ENCODE peak calls at places on chromosomes 13 and 19, in eight cellular contexts. One of them, this sample, is unnamed.

GRCh38 chr13:72839831-72840426 is 58.0 kb downstream of the PIBF1 start:
- DNase-seq in NCI-H345: peak
- DNase-seq in AG04449: no peak
- DNase-seq in DND-41: peak
- DNase-seq in NCI-H748 treated with DMSO at 0.1 percent for 48 hours: peak
- DNase-seq in Kasumi-1: peak
- DNase-seq in KBM-7: peak
- DNase-seq in fibroblast of mammary gland: peak
- DNase-seq in this sample: peak

GRCh38 chr19:16185925-16186234 is 670 bp downstream of the FAM32A start:
- DNase-seq in Kasumi-1: peak
- DNase-seq in NCI-H345: no peak
- DNase-seq in DND-41: no peak
- DNase-seq in NCI-H748 treated with DMSO at 0.1 percent for 48 hours: no peak
- DNase-seq in KBM-7: peak
- DNase-seq in fibroblast of mammary gland: no peak
- DNase-seq in AG04449: no peak
- DNase-seq in this sample: no peak

GRCh38 chr13:35789335-35790166 is 313.1 kb upstream of the MAB21L1 start:
- DNase-seq in NCI-H345: peak
- DNase-seq in fibroblast of mammary gland: peak
- DNase-seq in KBM-7: peak
- DNase-seq in DND-41: no peak
- DNase-seq in Kasumi-1: peak
- DNase-seq in AG04449: no peak
- DNase-seq in NCI-H748 treated with DMSO at 0.1 percent for 48 hours: peak
- DNase-seq in this sample: peak

GRCh38 chr19:51407631-51408131 is 9.8 kb downstream of the SIGLEC10 start:
- DNase-seq in NCI-H748 treated with DMSO at 0.1 percent for 48 hours: no peak
- DNase-seq in Kasumi-1: peak
- DNase-seq in KBM-7: peak
- DNase-seq in DND-41: no peak
- DNase-seq in fibroblast of mammary gland: peak
- DNase-seq in NCI-H345: no peak
- DNase-seq in AG04449: no peak
- DNase-seq in this sample: peak

GRCh38 chr19:5985098-5985783 is 7.3 kb upstream of the RANBP3 start:
- DNase-seq in AG04449: no peak
- DNase-seq in fibroblast of mammary gland: peak
- DNase-seq in DND-41: no peak
- DNase-seq in NCI-H345: no peak
- DNase-seq in Kasumi-1: no peak
- DNase-seq in KBM-7: no peak
- DNase-seq in NCI-H748 treated with DMSO at 0.1 percent for 48 hours: no peak
- DNase-seq in this sample: no peak

GRCh38 chr19:1570836-1571235 is 2.7 kb upstream of the MEX3D start:
- DNase-seq in KBM-7: no peak
- DNase-seq in NCI-H748 treated with DMSO at 0.1 percent for 48 hours: no peak
- DNase-seq in DND-41: no peak
- DNase-seq in NCI-H345: no peak
- DNase-seq in AG04449: no peak
- DNase-seq in Kasumi-1: no peak
- DNase-seq in fibroblast of mammary gland: no peak
- DNase-seq in this sample: no peak

GRCh38 chr13:84255226-84255625 is 373.0 kb upstream of the SLITRK1 start:
- DNase-seq in DND-41: no peak
- DNase-seq in Kasumi-1: no peak
- DNase-seq in KBM-7: no peak
- DNase-seq in NCI-H748 treated with DMSO at 0.1 percent for 48 hours: no peak
- DNase-seq in NCI-H345: no peak
- DNase-seq in fibroblast of mammary gland: no peak
- DNase-seq in AG04449: no peak
- DNase-seq in this sample: no peak

GRCh38 chr13:110233181-110233641 is 73.7 kb downstream of the COL4A1 start:
- DNase-seq in NCI-H748 treated with DMSO at 0.1 percent for 48 hours: no peak
- DNase-seq in Kasumi-1: no peak
- DNase-seq in fibroblast of mammary gland: peak
- DNase-seq in KBM-7: no peak
- DNase-seq in AG04449: no peak
- DNase-seq in NCI-H345: no peak
- DNase-seq in DND-41: no peak
- DNase-seq in this sample: no peak

GRCh38 chr13:30128095-30128494 is 179.3 kb downstream of the KATNAL1 start:
- DNase-seq in NCI-H748 treated with DMSO at 0.1 percent for 48 hours: no peak
- DNase-seq in KBM-7: no peak
- DNase-seq in NCI-H345: no peak
- DNase-seq in DND-41: no peak
- DNase-seq in AG04449: no peak
- DNase-seq in Kasumi-1: no peak
- DNase-seq in fibroblast of mammary gland: no peak
- DNase-seq in this sample: no peak

GRCh38 chr13:112959701-112960542 is 9.1 kb upstream of the MCF2L start:
- DNase-seq in Kasumi-1: no peak
- DNase-seq in fibroblast of mammary gland: no peak
- DNase-seq in NCI-H748 treated with DMSO at 0.1 percent for 48 hours: no peak
- DNase-seq in AG04449: no peak
- DNase-seq in KBM-7: no peak
- DNase-seq in DND-41: no peak
- DNase-seq in NCI-H345: no peak
- DNase-seq in this sample: no peak

GRCh38 chr13:46473806-46474205 is 79.2 kb upstream of the LRCH1 start:
- DNase-seq in fibroblast of mammary gland: no peak
- DNase-seq in NCI-H345: no peak
- DNase-seq in KBM-7: no peak
- DNase-seq in Kasumi-1: no peak
- DNase-seq in AG04449: no peak
- DNase-seq in DND-41: no peak
- DNase-seq in NCI-H748 treated with DMSO at 0.1 percent for 48 hours: no peak
- DNase-seq in this sample: no peak

GRCh38 chr19:53467138-53467502 is 413 bp upstream of the ZNF813 start:
- DNase-seq in AG04449: no peak
- DNase-seq in DND-41: no peak
- DNase-seq in KBM-7: no peak
- DNase-seq in Kasumi-1: no peak
- DNase-seq in NCI-H345: no peak
- DNase-seq in fibroblast of mammary gland: no peak
- DNase-seq in NCI-H748 treated with DMSO at 0.1 percent for 48 hours: peak
- DNase-seq in this sample: no peak

GRCh38 chr19:47013041-47013517 is 6.6 kb upstream of the NPAS1 start:
- DNase-seq in KBM-7: peak
- DNase-seq in NCI-H345: peak
- DNase-seq in DND-41: peak
- DNase-seq in fibroblast of mammary gland: peak
- DNase-seq in AG04449: no peak
- DNase-seq in NCI-H748 treated with DMSO at 0.1 percent for 48 hours: peak
- DNase-seq in Kasumi-1: peak
- DNase-seq in this sample: peak

GRCh38 chr19:18044825-18045304 is 36.9 kb downstream of the ARRDC2 start:
- DNase-seq in Kasumi-1: peak
- DNase-seq in AG04449: no peak
- DNase-seq in NCI-H748 treated with DMSO at 0.1 percent for 48 hours: no peak
- DNase-seq in DND-41: peak
- DNase-seq in KBM-7: peak
- DNase-seq in fibroblast of mammary gland: peak
- DNase-seq in NCI-H345: peak
- DNase-seq in this sample: peak

GRCh38 chr13:46008631-46009030 is 43.9 kb downstream of the ZC3H13 start:
- DNase-seq in DND-41: no peak
- DNase-seq in NCI-H345: peak
- DNase-seq in Kasumi-1: no peak
- DNase-seq in KBM-7: no peak
- DNase-seq in NCI-H748 treated with DMSO at 0.1 percent for 48 hours: no peak
- DNase-seq in fibroblast of mammary gland: no peak
- DNase-seq in AG04449: no peak
- DNase-seq in this sample: no peak

GRCh38 chr19:34359140-34359953 is 5.6 kb upstream of the GPI start:
- DNase-seq in DND-41: no peak
- DNase-seq in NCI-H345: peak
- DNase-seq in AG04449: peak
- DNase-seq in KBM-7: peak
- DNase-seq in fibroblast of mammary gland: peak
- DNase-seq in NCI-H748 treated with DMSO at 0.1 percent for 48 hours: peak
- DNase-seq in Kasumi-1: peak
- DNase-seq in this sample: peak

GRCh38 chr19:11659612-11660011 is 62.3 kb downstream of the ZNF627 start:
- DNase-seq in NCI-H748 treated with DMSO at 0.1 percent for 48 hours: no peak
- DNase-seq in KBM-7: peak
- DNase-seq in AG04449: no peak
- DNase-seq in Kasumi-1: peak
- DNase-seq in DND-41: no peak
- DNase-seq in NCI-H345: no peak
- DNase-seq in fibroblast of mammary gland: peak
- DNase-seq in this sample: peak

GRCh38 chr13:26061947-26062346 is 10.1 kb upstream of the SHISA2 start:
- DNase-seq in KBM-7: no peak
- DNase-seq in DND-41: no peak
- DNase-seq in NCI-H345: no peak
- DNase-seq in fibroblast of mammary gland: peak
- DNase-seq in AG04449: peak
- DNase-seq in Kasumi-1: no peak
- DNase-seq in NCI-H748 treated with DMSO at 0.1 percent for 48 hours: no peak
- DNase-seq in this sample: peak

This sample was measured in NB4.